ENCODE peak calls at places on chromosomes 5 and 9, in nine cellular contexts. Z, J, C, Q, H, U, Y, F and O are unnamed samples.

GRCh38 chr5:157252741-157253465 is 13.0 kb upstream of the CYFIP2 start:
- DNase-seq in U (no peak), Z (no peak), C (peak), Q (peak), F (no peak), H (peak), Y (no peak), J (peak), O (peak)

GRCh38 chr5:134246771-134247329 is 21.0 kb upstream of the PPP2CA start:
- DNase-seq in H (no peak), Q (no peak), Y (no peak), F (no peak), Z (no peak), U (no peak), J (no peak), C (no peak), O (no peak)

GRCh38 chr5:109450129-109450877 is 40.5 kb upstream of the PJA2 start:
- DNase-seq in Z (no peak), H (no peak), J (no peak), Q (no peak), Y (no peak), C (no peak), U (no peak), F (no peak), O (no peak)

GRCh38 chr5:81827522-81827921 is 76.6 kb upstream of the SSBP2 start:
- DNase-seq in F (no peak), C (no peak), U (no peak), Q (no peak), J (no peak), Y (no peak), Z (no peak), H (no peak), O (no peak)

GRCh38 chr5:98454904-98455303 is 318.6 kb upstream of the RGMB start:
- DNase-seq in H (no peak), Y (no peak), J (peak), Z (peak), U (no peak), C (peak), Q (peak), F (no peak), O (peak)

GRCh38 chr5:5079871-5080270 is 60.3 kb upstream of the ADAMTS16 start:
- DNase-seq in H (no peak), Q (no peak), U (no peak), Z (no peak), C (no peak), J (no peak), F (no peak), Y (no peak), O (no peak)

GRCh38 chr5:37814699-37815098 is 25.1 kb downstream of the GDNF start:
- DNase-seq in C (no peak), H (peak), U (no peak), Q (peak), J (peak), Y (no peak), F (no peak), Z (no peak), O (peak)

GRCh38 chr5:125002727-125003598 is 256.5 kb upstream of the ZNF608 start:
- DNase-seq in J (no peak), F (no peak), U (no peak), C (no peak), Q (no peak), Z (no peak), H (peak), Y (no peak), O (no peak)

GRCh38 chr5:102833146-102833545 is 78.0 kb downstream of the PAM start:
- DNase-seq in Y (no peak), C (no peak), F (no peak), J (no peak), H (no peak), U (no peak), Z (no peak), Q (no peak), O (no peak)

GRCh38 chr9:96493757-96494156 is 43.8 kb downstream of the HABP4 start:
- DNase-seq in J (no peak), F (no peak), H (no peak), Z (no peak), Y (no peak), Q (no peak), U (no peak), C (no peak), O (no peak)

GRCh38 chr9:126581893-126582292 is 31.8 kb upstream of the LMX1B start:
- DNase-seq in H (no peak), Y (no peak), F (no peak), C (no peak), Q (no peak), J (no peak), Z (no peak), U (no peak), O (no peak)

DNA sequence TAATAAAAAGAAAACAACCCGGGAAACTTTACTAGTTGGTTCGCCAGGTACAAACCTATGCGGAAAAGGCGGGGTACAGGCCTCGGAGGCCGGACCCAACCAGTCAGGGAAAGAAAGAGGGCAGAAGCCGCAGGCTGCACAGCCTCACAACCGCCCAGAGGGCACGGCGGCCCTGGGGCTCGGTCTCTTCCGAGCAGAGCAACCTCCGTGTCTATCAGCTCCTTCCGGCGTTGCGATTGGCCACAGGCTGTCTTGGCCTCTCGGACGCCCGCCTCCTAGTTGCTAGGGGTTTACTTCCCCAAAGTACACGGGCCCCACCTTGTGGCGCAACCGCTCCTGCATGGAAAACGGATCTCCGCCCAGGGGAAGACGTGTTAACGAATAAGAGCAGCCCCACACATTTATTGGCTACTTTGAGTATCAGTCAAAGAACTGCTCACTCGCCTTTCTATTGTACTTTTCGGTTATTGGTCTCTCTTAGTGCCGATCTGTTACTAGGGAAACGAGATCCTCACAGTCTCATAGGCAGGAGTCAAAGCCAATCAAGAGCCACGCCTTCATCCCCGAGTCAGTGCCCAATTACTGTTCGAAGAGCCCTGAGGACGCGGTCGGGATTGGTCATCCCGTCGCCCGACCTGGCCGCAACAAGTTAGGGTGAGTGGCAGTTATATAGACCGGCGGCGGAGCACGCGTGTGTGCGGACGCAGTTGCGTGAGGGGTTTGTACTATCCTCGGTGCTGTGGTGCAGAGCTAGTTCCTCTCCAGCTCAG is at the start of gene G3BP1:
- DNase-seq in Q (peak), J (peak), C (peak), Z (peak), H (peak), F (peak), U (peak), Y (peak), O (peak)
- TF ChIP-seq CTCF in Q (peak), J (peak), C (peak), Z (peak), H (peak), F (peak), U (peak), Y (peak), O (peak)

GRCh38 chr9:114240216-114240615 is 82.7 kb upstream of the ORM1 start:
- DNase-seq in Q (no peak), C (no peak), H (no peak), Y (no peak), Z (no peak), U (no peak), J (no peak), F (no peak), O (no peak)

GRCh38 chr9:114240647-114241558 is 82.0 kb upstream of the ORM1 start:
- DNase-seq in Z (no peak), F (no peak), J (no peak), U (no peak), C (no peak), Q (no peak), H (no peak), Y (no peak), O (no peak)

GRCh38 chr9:114246558-114246957 is 76.3 kb upstream of the ORM1 start:
- DNase-seq in C (no peak), H (no peak), Y (no peak), J (peak), Z (peak), F (no peak), Q (no peak), U (no peak), O (no peak)

GRCh38 chr9:114244570-114244969 is 78.3 kb upstream of the ORM1 start:
- DNase-seq in U (no peak), Y (no peak), F (no peak), C (no peak), Q (no peak), Z (no peak), H (no peak), J (no peak), O (no peak)

DNA sequence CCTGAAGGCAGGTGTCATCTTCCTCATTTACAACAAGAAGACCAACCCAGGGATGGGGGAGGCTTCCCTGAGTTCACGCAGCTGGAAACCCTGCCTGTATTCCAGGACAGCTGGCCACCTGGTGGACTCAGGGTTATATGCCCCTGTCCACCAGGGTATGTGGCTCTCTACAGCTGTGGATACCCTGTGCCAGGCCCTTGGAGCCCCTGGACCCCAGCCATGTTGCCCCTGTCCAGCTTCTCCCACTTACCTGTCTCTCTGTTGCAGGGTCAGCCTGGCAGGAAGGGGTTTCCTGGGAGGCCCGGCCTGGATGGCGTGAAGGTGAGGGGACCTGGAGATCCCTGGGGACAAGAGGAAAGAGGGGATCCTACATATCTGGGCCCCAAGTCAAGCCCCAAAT is 79.7 kb upstream of the ORM1 start:
- DNase-seq in Y (no peak), F (no peak), Q (no peak), Z (no peak), J (no peak), C (no peak), H (no peak), U (no peak), O (no peak)
- H3K4me3 ChIP-seq in Y (no peak), F (no peak), Q (no peak), Z (no peak), J (no peak), C (no peak), H (no peak), U (no peak), O (no peak)

DNA sequence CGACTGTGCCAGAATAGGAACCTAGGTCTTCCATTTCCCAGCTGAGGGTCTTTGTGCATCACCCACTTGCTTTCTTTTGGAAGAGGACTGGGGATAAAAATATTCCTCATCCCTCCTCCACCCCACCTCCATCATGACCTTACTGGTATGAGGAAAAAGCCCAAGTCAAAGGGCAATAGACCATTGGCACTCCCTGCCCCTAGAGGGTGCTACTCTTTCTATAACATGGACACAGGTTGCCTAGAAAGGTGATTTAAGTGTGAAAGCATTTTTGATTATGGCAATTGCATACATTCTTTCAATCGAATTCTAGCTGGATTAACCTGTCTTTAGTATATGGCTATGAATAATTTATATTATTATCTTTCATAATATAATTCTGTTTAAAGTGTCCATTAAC is 22.8 kb upstream of the ZNF618 start:
- DNase-seq in U (no peak), H (peak), C (peak), F (no peak), J (no peak), Q (no peak), Y (no peak), Z (no peak), O (no peak)
- TF ChIP-seq CTCF in U (peak), H (peak), C (peak), F (no peak), J (peak), Q (peak), Y (peak), Z (peak), O (peak)

GRCh38 chr5:140361901-140362300 is 1.9 kb downstream of the SLC4A9 start:
- DNase-seq in C (no peak), H (no peak), Z (no peak), F (no peak), Y (no peak), J (no peak), U (no peak), Q (no peak), O (no peak)

GRCh38 chr5:140362311-140362710 is 2.3 kb downstream of the SLC4A9 start:
- DNase-seq in H (no peak), U (no peak), Z (no peak), C (no peak), F (no peak), Y (no peak), J (no peak), Q (no peak), O (no peak)

GRCh38 chr5:140363631-140364471 is 3.9 kb downstream of the SLC4A9 start:
- DNase-seq in F (no peak), U (no peak), Y (no peak), Q (no peak), J (no peak), C (no peak), Z (no peak), H (no peak), O (no peak)

GRCh38 chr5:140364472-140364765 is 4.4 kb downstream of the SLC4A9 start:
- DNase-seq in F (no peak), Y (no peak), U (no peak), Z (no peak), Q (no peak), H (no peak), J (no peak), C (no peak), O (no peak)

GRCh38 chr5:140362875-140363630 is 3.1 kb downstream of the SLC4A9 start:
- DNase-seq in Y (peak), H (peak), J (peak), F (peak), Q (peak), C (peak), Z (peak), U (peak), O (peak)
- H3K4me3 ChIP-seq in Y (no peak), H (peak), J (peak), F (peak), Q (peak), C (peak), Z (peak), U (no peak), O (peak)

GRCh38 chr5:170219615-170220014 is 13.2 kb upstream of the C5orf58 start:
- DNase-seq in U (peak), Q (peak), J (peak), F (no peak), C (peak), Y (no peak), Z (peak), H (no peak), O (peak)

GRCh38 chr5:170220196-170220595 is 12.6 kb upstream of the C5orf58 start:
- DNase-seq in H (no peak), U (no peak), Y (no peak), Q (no peak), J (no peak), Z (no peak), F (no peak), C (no peak), O (no peak)

GRCh38 chr5:170218730-170219129 is 14.1 kb upstream of the C5orf58 start:
- DNase-seq in Z (no peak), Q (no peak), J (no peak), C (no peak), Y (no peak), U (no peak), F (no peak), H (no peak), O (no peak)

GRCh38 chr5:170211575-170212334 is 21.0 kb upstream of the C5orf58 start:
- DNase-seq in Z (no peak), Q (no peak), F (no peak), Y (no peak), C (no peak), J (no peak), U (no peak), H (no peak), O (no peak)

DNA sequence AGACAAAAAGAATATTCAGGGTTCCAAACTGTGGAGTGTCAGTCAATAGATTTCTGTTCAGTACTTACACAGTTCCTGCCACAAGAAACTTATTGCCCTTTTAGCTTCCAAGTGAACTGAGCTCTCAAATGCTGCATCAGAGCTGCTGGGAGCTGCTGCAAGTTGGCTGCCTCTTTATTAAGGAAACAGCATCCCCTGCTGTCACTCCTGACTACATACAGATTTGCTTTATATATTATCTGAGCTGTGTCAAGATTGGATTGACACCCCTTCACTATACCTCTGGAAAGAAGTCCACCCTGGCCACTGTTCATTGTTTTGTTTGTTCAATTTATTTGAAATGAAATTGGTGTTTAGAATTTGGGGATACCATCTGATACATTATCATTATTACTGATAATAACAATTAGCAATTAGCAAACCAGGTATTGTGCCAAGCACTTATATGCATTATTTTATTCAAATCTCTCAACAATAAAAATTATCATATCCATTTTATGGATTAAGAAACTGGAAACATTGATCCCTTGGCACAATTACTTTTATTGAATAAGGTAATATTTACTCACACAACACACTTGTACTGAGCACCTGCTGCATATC is 16.4 kb upstream of the C5orf58 start:
- DNase-seq in F (no peak), Z (peak), Y (no peak), U (peak), Q (peak), H (peak), J (peak), C (peak), O (peak)
- TF ChIP-seq CTCF in F (peak), Z (peak), Y (peak), U (peak), Q (peak), H (peak), J (peak), C (peak), O (peak)

DNA sequence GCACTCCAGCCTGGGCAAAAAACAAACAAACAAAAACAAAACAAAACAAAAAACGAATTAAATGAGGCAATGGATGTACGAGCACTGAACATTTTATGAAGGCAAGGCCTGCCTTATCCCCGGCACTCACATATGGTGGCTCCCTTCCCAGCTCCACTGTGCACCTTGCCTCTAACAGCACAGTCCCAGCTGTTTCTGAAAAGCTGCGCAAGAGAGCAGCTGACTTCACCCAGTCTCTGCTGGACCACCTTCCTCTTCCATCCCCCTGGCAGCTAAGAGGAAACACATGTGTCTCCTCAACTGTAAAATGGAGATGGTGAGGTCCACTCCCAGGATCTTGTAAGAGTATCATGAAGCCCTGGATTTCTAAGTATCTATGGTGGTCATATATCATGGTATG is 100.7 kb downstream of the KLF4 start:
- DNase-seq in C (peak), J (no peak), Z (no peak), Q (no peak), Y (no peak), U (no peak), F (no peak), H (no peak), O (no peak)
- H3K4me3 ChIP-seq in C (no peak), J (no peak), Z (no peak), Q (no peak), Y (no peak), U (no peak), F (no peak), H (no peak), O (no peak)

GRCh38 chr9:19967567-19968459 is 179.0 kb upstream of the SLC24A2 start:
- DNase-seq in J (no peak), Y (no peak), F (no peak), Q (no peak), H (no peak), Z (no peak), C (no peak), U (no peak), O (no peak)
- TF ChIP-seq CTCF in J (no peak), Y (no peak), F (no peak), Q (no peak), H (no peak), Z (no peak), C (no peak), U (no peak), O (no peak)

DNA sequence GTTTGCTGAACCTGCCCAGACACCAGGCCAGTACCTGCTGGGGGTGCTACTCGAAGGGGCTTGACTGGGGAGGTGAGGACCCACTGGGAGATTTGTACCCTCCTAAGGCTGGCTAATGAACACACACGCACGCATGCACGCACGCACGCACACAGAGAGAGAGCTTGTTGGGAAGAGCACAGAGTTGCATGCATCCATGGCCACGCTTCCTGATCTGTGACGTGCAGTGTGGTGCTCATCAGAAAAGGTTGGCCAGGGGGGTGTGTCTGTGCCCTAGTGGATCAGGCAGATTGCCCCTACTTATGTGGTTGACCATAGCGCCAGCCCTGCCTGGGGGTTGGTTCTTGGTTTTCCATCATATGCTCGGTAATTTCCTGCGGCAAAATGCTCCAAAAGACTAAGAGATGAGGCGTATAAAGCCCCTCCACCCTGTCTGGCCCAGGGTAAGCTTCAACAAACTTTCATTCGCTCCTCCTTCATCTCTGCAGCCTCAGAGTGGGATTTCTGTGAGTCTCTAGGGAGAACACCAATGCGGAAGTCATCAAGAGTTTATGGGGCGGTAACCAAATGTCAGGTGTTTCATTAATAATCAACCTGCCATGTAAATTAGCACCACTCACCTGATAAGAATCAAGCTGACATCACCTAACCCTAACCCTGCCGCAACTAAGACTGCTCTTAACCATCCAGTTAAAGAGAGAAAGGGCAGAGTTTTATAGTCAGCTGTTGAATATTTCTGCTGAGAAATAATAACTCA is 8.0 kb upstream of the GFI1B start:
- DNase-seq in J (no peak), C (no peak), H (no peak), Q (no peak), F (no peak), U (peak), Z (no peak), Y (no peak), O (no peak)
- H3K4me3 ChIP-seq in J (no peak), C (no peak), H (no peak), Q (no peak), F (no peak), U (no peak), Z (no peak), Y (no peak), O (no peak)